ENCODE peak calls at places on chromosomes 6 and 20, in seven cellular contexts. S is neuronal stem cell, Z is pancreas, R is lung, D is PC-3, M is kidney, H is hepatocyte. B is an unnamed sample.

GRCh38 chr6:79762370-79762769 is 131.2 kb downstream of the SH3BGRL2 start:
- DNase-seq in M (no peak), Z (no peak), D (peak; percentile 39), H (no peak), S (no peak), R (no peak), B (peak; percentile 12)

GRCh38 chr20:17806739-17807441 is 107.1 kb downstream of the BANF2 start:
- DNase-seq in H (peak; percentile 72), D (no peak), R (peak; percentile 38), S (no peak), Z (peak; percentile 98), M (peak; percentile 94), B (peak; percentile 33)

GRCh38 chr6:143224516-143224915 is 163.8 kb downstream of the AIG1 start:
- DNase-seq in H (no peak), M (no peak), R (no peak), S (no peak), Z (no peak), D (peak; percentile 25), B (no peak)

GRCh38 chr20:2755451-2756055 is 44.9 kb downstream of the CPXM1 start:
- DNase-seq in R (no peak), D (no peak), H (no peak), Z (peak; percentile 60), M (no peak), S (no peak), B (no peak)

GRCh38 chr20:17995967-17996819 is 27.4 kb downstream of the MGME1 start:
- DNase-seq in Z (no peak), M (no peak), R (peak; percentile 42), H (peak; percentile 74), S (peak; percentile 41), D (peak; percentile 88), B (peak; percentile 33)

GRCh38 chr6:149405823-149406765 is 6.0 kb downstream of the SUMO4 start:
- DNase-seq in S (no peak), H (no peak), D (no peak), R (no peak), Z (no peak), M (no peak), B (no peak)

GRCh38 chr6:122657601-122658000 is 47.4 kb downstream of the PKIB start:
- DNase-seq in M (no peak), R (no peak), S (no peak), D (peak; percentile 47), Z (no peak), H (no peak), B (no peak)

GRCh38 chr6:52877168-52877567 is 32.3 kb downstream of the GSTA3 start:
- DNase-seq in D (peak; percentile 87), H (peak; percentile 34), Z (no peak), S (no peak), R (no peak), M (no peak), B (no peak)

GRCh38 chr20:46128310-46129151 is 10.4 kb downstream of the CD40 start:
- DNase-seq in H (peak; percentile 40), S (peak; percentile 41), Z (no peak), R (no peak), D (no peak), M (peak; percentile 75), B (peak; percentile 78)

GRCh38 chr6:44045672-44046015 is 81.6 kb downstream of the MRPL14 start:
- DNase-seq in M (peak; percentile 56), R (no peak), H (no peak), Z (no peak), S (no peak), D (no peak), B (peak; percentile 3)

GRCh38 chr6:73394577-73395354 is at the start of gene DDX43:
- DNase-seq in R (peak; percentile 74), M (peak; percentile 86), Z (peak; percentile 72), S (no peak), H (no peak), D (no peak), B (no peak)

GRCh38 chr6:13522639-13523038 is 35.2 kb upstream of the GFOD1 start:
- DNase-seq in S (no peak), M (no peak), Z (no peak), H (no peak), D (peak; percentile 76), R (no peak), B (no peak)

GRCh38 chr6:36615018-36615761 is 21.0 kb downstream of the SRSF3 start:
- DNase-seq in M (no peak), D (peak; percentile 70), R (no peak), S (peak; percentile 31), Z (no peak), H (peak; percentile 69), B (peak; percentile 55)

GRCh38 chr6:127267742-127268588 is 1.3 kb downstream of the RNF146 start:
- DNase-seq in M (no peak), D (peak; percentile 4), S (no peak), R (no peak), Z (no peak), H (no peak), B (no peak)

GRCh38 chr6:155273438-155273837 is 9.6 kb downstream of the CLDN20 start:
- DNase-seq in M (no peak), Z (no peak), D (no peak), S (no peak), H (peak; percentile 43), R (no peak), B (peak; percentile 82)

GRCh38 chr6:107630341-107630995 is 140.6 kb downstream of the SOBP start:
- DNase-seq in D (no peak), Z (no peak), M (no peak), R (no peak), H (no peak), S (no peak), B (no peak)

GRCh38 chr6:47250302-47250701 is 59.4 kb downstream of the TNFRSF21 start:
- DNase-seq in M (no peak), S (no peak), R (no peak), H (no peak), Z (no peak), D (no peak), B (no peak)

GRCh38 chr6:47247227-47247797 is 62.4 kb downstream of the TNFRSF21 start:
- DNase-seq in M (no peak), Z (no peak), D (no peak), H (no peak), R (no peak), S (no peak), B (peak; percentile 36)

GRCh38 chr6:47245745-47246371 is 63.8 kb downstream of the TNFRSF21 start:
- DNase-seq in S (no peak), H (no peak), M (no peak), D (no peak), R (no peak), Z (no peak), B (no peak)

GRCh38 chr6:47248446-47248845 is 61.3 kb downstream of the TNFRSF21 start:
- DNase-seq in Z (no peak), D (no peak), M (no peak), S (no peak), R (no peak), H (no peak), B (no peak)

GRCh38 chr6:47246556-47246955 is 63.1 kb downstream of the TNFRSF21 start:
- DNase-seq in M (no peak), H (no peak), R (no peak), S (no peak), Z (no peak), D (no peak), B (no peak)
- H3K36me3 ChIP-seq in M (no peaks in the 10 kb centered on the region), H (no peaks in the 10 kb centered on the region), R (no peaks in the 10 kb centered on the region), S (no peaks in the 10 kb centered on the region), Z (no peaks in the 10 kb centered on the region), D (peaks cover 35% of the 10 kb centered on the region), B (peaks cover 9% of the 10 kb centered on the region)

GRCh38 chr6:47252636-47253035 is 57.1 kb downstream of the TNFRSF21 start:
- DNase-seq in D (no peak), M (no peak), S (no peak), Z (no peak), R (no peak), H (no peak), B (no peak)
- H3K9me3 ChIP-seq in D (no peaks in the 10 kb centered on the region), M (no peaks in the 10 kb centered on the region), S (no peaks in the 10 kb centered on the region), Z (no peaks in the 10 kb centered on the region), R (no peaks in the 10 kb centered on the region), H (no peaks in the 10 kb centered on the region), B (no peaks in the 10 kb centered on the region)

GRCh38 chr6:39193201-39193791 is 36.0 kb downstream of the KCNK5 start:
- DNase-seq in H (no peak), Z (no peak), S (peak; percentile 36), D (no peak), M (peak; percentile 38), R (no peak), B (no peak)
- H3K36me3 ChIP-seq in H (no peaks in the 10 kb centered on the region), Z (peaks cover 44% of the 10 kb centered on the region), S (peaks cover 14% of the 10 kb centered on the region), D (no peaks in the 10 kb centered on the region), M (peaks cover 21% of the 10 kb centered on the region), R (no peaks in the 10 kb centered on the region), B (no peaks in the 10 kb centered on the region)

GRCh38 chr20:47506335-47506734 is 4.6 kb downstream of the NCOA3 start:
- DNase-seq in R (no peak), S (no peak), H (no peak), Z (no peak), M (no peak), D (peak; percentile 85), B (no peak)
- H3K9me3 ChIP-seq in R (no peaks in the 10 kb centered on the region), S (no peaks in the 10 kb centered on the region), H (no peaks in the 10 kb centered on the region), Z (no peaks in the 10 kb centered on the region), M (no peaks in the 10 kb centered on the region), D (no peaks in the 10 kb centered on the region), B (no peaks in the 10 kb centered on the region)

DNA sequence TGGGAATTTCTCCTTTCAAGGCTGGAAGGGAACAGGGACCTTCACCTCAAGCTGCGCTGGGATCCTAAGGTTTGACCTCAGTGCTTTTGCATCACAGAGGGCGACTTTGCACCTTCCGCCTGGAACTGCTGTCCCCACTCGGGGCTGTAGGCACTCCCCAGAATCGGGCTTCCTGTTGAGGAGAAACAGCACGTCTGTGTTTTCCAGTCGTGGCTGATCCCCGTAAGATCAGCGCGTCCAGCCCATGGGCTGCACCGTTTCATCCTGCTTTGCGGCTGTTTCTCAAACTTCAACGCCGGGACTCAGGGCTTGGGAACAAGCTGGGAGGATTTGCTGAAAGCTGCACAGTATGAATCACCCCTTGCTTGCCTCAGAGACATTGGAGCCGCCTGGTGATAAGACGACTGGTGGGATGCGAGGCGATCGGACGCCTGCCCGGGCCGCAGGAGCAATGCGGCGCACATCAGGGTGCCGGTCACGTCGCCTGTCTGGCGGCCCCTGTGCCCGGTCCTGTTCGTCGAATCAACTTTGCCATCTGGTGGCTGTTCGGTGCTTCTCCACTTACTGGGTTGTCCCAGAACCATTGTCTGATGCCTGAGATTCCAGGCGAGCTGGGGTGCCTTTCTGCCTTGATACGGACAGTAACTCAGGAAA is 53.6 kb upstream of the FRMD1 start:
- DNase-seq in D (peak; percentile 47), M (peak; percentile 86), R (peak; percentile 46), Z (peak; percentile 57), H (peak; percentile 73), S (peak; percentile 65), B (peak; percentile 66)
- H3K36me3 ChIP-seq in D (no peaks in the 10 kb centered on the region), M (no peaks in the 10 kb centered on the region), R (no peaks in the 10 kb centered on the region), Z (no peaks in the 10 kb centered on the region), H (no peaks in the 10 kb centered on the region), S (no peaks in the 10 kb centered on the region), B (no peaks in the 10 kb centered on the region)

GRCh38 chr20:714453-714852 is 38.9 kb upstream of the SCRT2 start:
- DNase-seq in S (no peak), H (no peak), D (no peak), M (no peak), Z (no peak), R (no peak), B (no peak)
- H3K9me3 ChIP-seq in S (peaks cover under 1% of the 10 kb centered on the region), H (no peaks in the 10 kb centered on the region), D (peaks cover 14% of the 10 kb centered on the region), M (peaks cover 3% of the 10 kb centered on the region), Z (no peaks in the 10 kb centered on the region), R (peaks cover 16% of the 10 kb centered on the region), B (no peaks in the 10 kb centered on the region)

GRCh38 chr6:158772172-158772571 is 47.0 kb downstream of the EZR start:
- DNase-seq in S (no peak), M (no peak), D (no peak), R (no peak), Z (no peak), H (no peak), B (no peak)
- H3K36me3 ChIP-seq in S (peaks cover 46% of the 10 kb centered on the region), M (peaks cover 71% of the 10 kb centered on the region), D (peaks cover 92% of the 10 kb centered on the region), R (peaks cover 50% of the 10 kb centered on the region), Z (peaks cover 94% of the 10 kb centered on the region), H (no peaks in the 10 kb centered on the region), B (peaks cover 86% of the 10 kb centered on the region)